ENCODE peak calls at places on chromosomes 11 and 22, in ten cellular contexts. H, N, T, J, O, G, Z, M, L and V are unnamed samples.

GRCh38 chr11:70540196-70540595 is 141.9 kb downstream of the CTTN start:
- DNase-seq in M (no peak), L (no peak), G (no peak), N (no peak), O (no peak), T (no peak), J (no peak), H (no peak), Z (no peak), V (no peak)

GRCh38 chr11:79264284-79264683 is 176.5 kb downstream of the TENM4 start:
- DNase-seq in G (no peak), Z (no peak), T (no peak), J (no peak), H (no peak), M (no peak), L (no peak), O (no peak), N (no peak), V (no peak)

GRCh38 chr11:113935858-113936257 is 31.3 kb downstream of the HTR3B start:
- DNase-seq in O (no peak), M (no peak), J (no peak), T (no peak), Z (no peak), L (no peak), H (no peak), N (no peak), G (no peak), V (no peak)

GRCh38 chr11:119389611-119390254 is 8.2 kb upstream of the USP2 start:
- DNase-seq in Z (no peak), M (no peak), G (no peak), H (no peak), N (no peak), O (no peak), J (no peak), T (no peak), L (peak; percentile 40), V (no peak)

GRCh38 chr11:71447791-71448256 is 369 bp downstream of the DHCR7 start:
- DNase-seq in H (peak; percentile 32), Z (no peak), J (no peak), N (no peak), M (peak; percentile 79), G (peak; percentile 41), O (no peak), T (no peak), L (peak; percentile 39), V (peak; percentile 47)

GRCh38 chr11:113865873-113866272 is 9.5 kb downstream of the USP28 start:
- DNase-seq in L (no peak), N (no peak), T (no peak), G (no peak), Z (no peak), J (no peak), H (no peak), O (no peak), M (no peak), V (no peak)

GRCh38 chr11:123194308-123195181 is 503 bp downstream of the CLMP start:
- DNase-seq in N (no peak), Z (peak; percentile 80), H (peak; percentile 42), G (no peak), L (no peak), J (no peak), M (peak; percentile 86), T (no peak), O (peak; percentile 69), V (no peak)

GRCh38 chr11:118436639-118437045 is 350 bp downstream of the KMT2A start:
- DNase-seq in O (no peak), H (peak; percentile 21), L (peak; percentile 43), T (peak; percentile 72), M (no peak), G (no peak), N (no peak), J (peak; percentile 5), Z (peak; percentile 60), V (peak; percentile 32)

GRCh38 chr22:44667829-44668189 is 34.2 kb upstream of the PRR5 start:
- DNase-seq in G (no peak), N (no peak), L (no peak), Z (peak; percentile 58), O (peak; percentile 36), H (no peak), J (no peak), M (no peak), T (no peak), V (peak; percentile 53)

GRCh38 chr11:56885182-56885581 is 103.5 kb upstream of the OR5AK2 start:
- DNase-seq in O (no peak), J (no peak), G (peak; percentile 48), N (peak; percentile 60), L (no peak), H (peak; percentile 76), Z (no peak), M (peak; percentile 23), T (no peak), V (peak; percentile 53)

GRCh38 chr22:43844560-43845545 is 17.5 kb downstream of the SULT4A1 start:
- DNase-seq in M (no peak), N (no peak), G (no peak), J (no peak), Z (no peak), O (no peak), L (no peak), H (no peak), T (no peak), V (no peak)

GRCh38 chr11:125371451-125371935 is 124.6 kb downstream of the FEZ1 start:
- DNase-seq in H (no peak), M (peak; percentile 46), Z (no peak), N (no peak), O (no peak), J (no peak), T (no peak), L (no peak), G (no peak), V (no peak)

GRCh38 chr11:130314184-130314748 is 451 bp downstream of the ZBTB44 start:
- DNase-seq in N (no peak), J (peak; percentile 7), O (peak; percentile 74), L (peak; percentile 79), G (peak; percentile 74), T (peak; percentile 78), M (peak; percentile 85), H (peak; percentile 75), Z (peak; percentile 75), V (peak; percentile 79)

GRCh38 chr11:10526974-10527918 is 13.7 kb downstream of the RNF141 start:
- DNase-seq in T (no peak), Z (no peak), L (no peak), H (no peak), M (no peak), N (peak; percentile 42), J (no peak), O (no peak), G (no peak), V (no peak)

GRCh38 chr11:130644187-130644586 is 195.7 kb downstream of the ADAMTS15 start:
- DNase-seq in H (no peak), Z (no peak), G (peak; percentile 60), T (no peak), L (no peak), J (no peak), O (no peak), M (no peak), N (no peak), V (peak; percentile 70)

DNA sequence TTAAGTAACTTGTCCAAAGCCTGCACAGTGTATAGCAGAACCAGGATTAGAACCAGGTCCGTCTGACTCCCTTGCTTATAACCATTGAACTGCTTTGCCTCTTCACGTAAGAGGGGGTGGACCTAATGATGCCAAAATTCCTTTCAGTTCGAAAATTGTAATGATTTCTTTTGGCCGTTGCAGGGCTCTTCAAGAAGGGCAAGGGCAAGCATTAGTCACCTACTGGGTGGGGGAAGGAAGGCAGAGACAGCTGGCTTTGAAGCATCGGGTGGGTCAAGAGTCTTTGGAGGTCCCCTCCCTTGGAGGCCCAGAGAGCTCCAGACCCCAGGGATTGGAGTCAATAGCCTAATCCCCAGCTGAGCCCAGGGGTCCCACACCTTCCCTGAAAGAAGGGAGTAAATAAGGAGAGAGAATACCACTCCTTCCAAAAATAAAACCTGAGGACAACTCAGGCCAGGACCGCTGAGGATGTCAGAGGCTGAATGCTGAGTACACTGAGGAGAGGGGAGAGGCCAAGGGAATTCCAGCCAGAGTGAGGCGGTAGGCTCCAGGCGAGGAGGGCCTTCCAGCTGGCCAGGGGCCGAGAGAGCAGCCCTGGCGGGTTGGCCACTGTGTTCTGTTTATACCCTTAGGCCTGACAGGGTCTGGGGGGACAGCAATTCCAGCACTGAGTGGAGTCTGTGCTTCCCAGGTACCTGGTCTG is 14.1 kb downstream of the CREB3L1 start:
- DNase-seq in T (no peak), Z (peak; percentile 83), G (peak; percentile 50), M (no peak), L (no peak), H (no peak), J (no peak), N (no peak), O (peak; percentile 88), V (no peak)
- TF ChIP-seq EP300 in T (no peak), Z (no peak), G (no peak), M (no peak), L (no peak), H (no peak), J (no peak), N (no peak), O (no peak), V (no peak)

DNA sequence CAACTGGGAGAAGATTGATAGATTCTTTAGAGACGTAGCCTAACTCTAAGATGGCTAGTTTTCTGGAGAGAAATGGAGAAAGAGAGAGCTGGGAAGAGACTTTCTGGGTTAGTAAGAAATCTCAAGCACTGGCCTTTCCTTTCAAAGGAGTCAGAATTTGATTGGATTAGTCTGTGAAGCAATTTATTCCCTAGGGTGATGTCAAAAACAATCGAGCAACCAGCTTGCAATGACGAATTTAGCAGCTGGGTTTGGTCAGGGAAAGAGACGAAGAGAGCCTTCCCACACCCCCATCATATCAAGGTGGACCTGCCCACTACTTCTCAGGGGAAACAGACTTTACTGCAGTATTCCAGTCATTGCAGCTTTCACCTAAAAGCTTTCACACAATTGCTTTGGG is 10.8 kb downstream of the KRTAP5-6 start:
- DNase-seq in J (no peak), Z (no peak), N (no peak), L (no peak), O (no peak), H (no peak), T (no peak), G (no peak), M (no peak), V (no peak)
- TF ChIP-seq EP300 in J (no peak), Z (no peak), N (no peak), L (no peak), O (no peak), H (no peak), T (no peak), G (no peak), M (no peak), V (no peak)

GRCh38 chr11:47325271-47326041 is 27.0 kb downstream of the MYBPC3 start:
- DNase-seq in O (no peak), N (no peak), L (no peak), G (peak; percentile 78), J (no peak), H (peak; percentile 16), M (no peak), Z (peak; percentile 46), T (no peak), V (no peak)
- TF ChIP-seq EP300 in O (no peak), N (no peak), L (no peak), G (no peak), J (no peak), H (no peak), M (no peak), Z (no peak), T (no peak), V (no peak)

DNA sequence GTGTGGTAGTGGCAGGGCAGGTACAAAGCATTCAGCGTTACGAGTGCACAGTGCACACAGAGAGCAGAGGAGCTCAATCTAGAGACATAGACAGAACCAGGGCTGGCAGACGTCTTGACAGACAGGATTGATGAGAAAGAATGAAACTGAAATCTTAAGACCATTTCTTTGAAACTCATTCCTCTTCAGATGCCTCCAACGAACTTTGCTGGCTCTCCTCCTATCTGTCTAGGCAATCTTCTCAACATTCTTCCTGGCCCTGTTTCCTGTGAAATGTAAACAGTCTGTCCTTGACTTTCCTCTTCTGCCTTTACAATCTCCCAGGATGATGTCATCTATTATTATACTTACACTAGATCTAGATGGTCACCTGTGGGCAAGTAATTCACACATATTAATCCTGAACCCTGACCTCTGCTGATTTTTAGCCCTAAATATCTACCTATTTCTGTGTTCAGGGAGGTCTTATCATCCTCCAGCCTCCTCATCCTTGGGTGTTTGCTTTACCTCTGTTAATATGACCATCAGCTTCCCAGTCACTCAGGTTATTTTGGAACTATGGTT is 119.5 kb downstream of the ENTHD1 start:
- DNase-seq in T (no peak), H (no peak), M (no peak), O (no peak), Z (no peak), J (no peak), N (no peak), G (no peak), L (peak; percentile 46), V (peak; percentile 13)
- TF ChIP-seq EP300 in T (no peak), H (no peak), M (no peak), O (no peak), Z (no peak), J (no peak), N (no peak), G (no peak), L (peak; percentile 87), V (no peak)